ENCODE peak calls at places on chromosome 3, in ten cellular contexts. One of them, this sample, is unnamed.

GRCh38 chr3:42290966-42291714 is 25.2 kb upstream of the CCK start:
- DNase-seq in neural crest cell: no peak
- DNase-seq in A549: no peak
- DNase-seq in heart left ventricle: no peak
- DNase-seq in cardiac fibroblast: no peak
- DNase-seq in endothelial cell: no peak
- DNase-seq in foreskin keratinocyte: no peak
- DNase-seq in foreskin fibroblast: no peak
- DNase-seq in tibial artery: no peak
- DNase-seq in fibroblast of the aortic adventitia: no peak
- DNase-seq in this sample: no peak

GRCh38 chr3:175512700-175513099 is 653.6 kb downstream of the NAALADL2 start:
- DNase-seq in heart left ventricle: no peak
- DNase-seq in A549: no peak
- DNase-seq in neural crest cell: no peak
- DNase-seq in foreskin fibroblast: no peak
- DNase-seq in fibroblast of the aortic adventitia: no peak
- DNase-seq in cardiac fibroblast: no peak
- DNase-seq in foreskin keratinocyte: no peak
- DNase-seq in tibial artery: no peak
- DNase-seq in endothelial cell: no peak
- DNase-seq in this sample: no peak

GRCh38 chr3:107850681-107851080 is 240.2 kb downstream of the CD47 start:
- DNase-seq in endothelial cell: no peak
- DNase-seq in A549: no peak
- DNase-seq in foreskin fibroblast: no peak
- DNase-seq in fibroblast of the aortic adventitia: no peak
- DNase-seq in heart left ventricle: no peak
- DNase-seq in tibial artery: no peak
- DNase-seq in neural crest cell: no peak
- DNase-seq in cardiac fibroblast: no peak
- DNase-seq in foreskin keratinocyte: no peak
- DNase-seq in this sample: no peak

GRCh38 chr3:17742837-17743659 is 617 bp upstream of the TBC1D5 start:
- DNase-seq in neural crest cell: no peak
- DNase-seq in foreskin keratinocyte: no peak
- DNase-seq in A549: peak; percentile 92
- DNase-seq in fibroblast of the aortic adventitia: peak; percentile 98
- DNase-seq in tibial artery: no peak
- DNase-seq in endothelial cell: no peak
- DNase-seq in heart left ventricle: no peak
- DNase-seq in cardiac fibroblast: no peak
- DNase-seq in foreskin fibroblast: no peak
- DNase-seq in this sample: no peak

GRCh38 chr3:43996379-43997301 is 245.0 kb upstream of the TOPAZ1 start:
- DNase-seq in fibroblast of the aortic adventitia: peak; percentile 46
- DNase-seq in endothelial cell: peak; percentile 58
- DNase-seq in tibial artery: no peak
- DNase-seq in cardiac fibroblast: peak; percentile 22
- DNase-seq in foreskin fibroblast: peak; percentile 61
- DNase-seq in neural crest cell: peak; percentile 39
- DNase-seq in A549: peak; percentile 36
- DNase-seq in heart left ventricle: no peak
- DNase-seq in foreskin keratinocyte: peak; percentile 61
- DNase-seq in this sample: no peak

GRCh38 chr3:32392530-32393302 is 1.1 kb downstream of the CMTM7 start:
- DNase-seq in neural crest cell: no peak
- DNase-seq in heart left ventricle: peak; percentile 61
- DNase-seq in foreskin keratinocyte: no peak
- DNase-seq in foreskin fibroblast: peak; percentile 79
- DNase-seq in endothelial cell: no peak
- DNase-seq in cardiac fibroblast: peak; percentile 81
- DNase-seq in A549: peak; percentile 14
- DNase-seq in fibroblast of the aortic adventitia: peak; percentile 73
- DNase-seq in tibial artery: peak; percentile 64
- DNase-seq in this sample: no peak

GRCh38 chr3:53534996-53535395 is 40.6 kb downstream of the CACNA1D start:
- DNase-seq in neural crest cell: no peak
- DNase-seq in endothelial cell: no peak
- DNase-seq in fibroblast of the aortic adventitia: no peak
- DNase-seq in A549: no peak
- DNase-seq in foreskin keratinocyte: no peak
- DNase-seq in tibial artery: no peak
- DNase-seq in foreskin fibroblast: no peak
- DNase-seq in cardiac fibroblast: no peak
- DNase-seq in heart left ventricle: no peak
- DNase-seq in this sample: no peak

GRCh38 chr3:126995926-126996512 is 13.1 kb downstream of the PLXNA1 start:
- DNase-seq in foreskin keratinocyte: no peak
- DNase-seq in fibroblast of the aortic adventitia: no peak
- DNase-seq in heart left ventricle: no peak
- DNase-seq in neural crest cell: no peak
- DNase-seq in endothelial cell: no peak
- DNase-seq in cardiac fibroblast: no peak
- DNase-seq in tibial artery: no peak
- DNase-seq in foreskin fibroblast: no peak
- DNase-seq in A549: no peak
- DNase-seq in this sample: no peak

GRCh38 chr3:101043687-101044078 is 50.5 kb upstream of the ABI3BP start:
- DNase-seq in tibial artery: no peak
- DNase-seq in foreskin keratinocyte: no peak
- DNase-seq in A549: no peak
- DNase-seq in heart left ventricle: no peak
- DNase-seq in endothelial cell: no peak
- DNase-seq in cardiac fibroblast: no peak
- DNase-seq in foreskin fibroblast: no peak
- DNase-seq in neural crest cell: no peak
- DNase-seq in fibroblast of the aortic adventitia: no peak
- DNase-seq in this sample: no peak

GRCh38 chr3:12545473-12545791 is at the start of gene MKRN2OS:
- DNase-seq in fibroblast of the aortic adventitia: no peak
- DNase-seq in neural crest cell: no peak
- DNase-seq in endothelial cell: no peak
- DNase-seq in foreskin fibroblast: no peak
- DNase-seq in foreskin keratinocyte: peak; percentile 92
- DNase-seq in heart left ventricle: no peak
- DNase-seq in cardiac fibroblast: no peak
- DNase-seq in tibial artery: no peak
- DNase-seq in A549: no peak
- DNase-seq in this sample: peak; percentile 18

GRCh38 chr3:12544652-12545472 is 437 bp downstream of the MKRN2OS start:
- DNase-seq in tibial artery: no peak
- DNase-seq in foreskin fibroblast: no peak
- DNase-seq in endothelial cell: no peak
- DNase-seq in neural crest cell: no peak
- DNase-seq in cardiac fibroblast: no peak
- DNase-seq in heart left ventricle: no peak
- DNase-seq in fibroblast of the aortic adventitia: no peak
- DNase-seq in foreskin keratinocyte: no peak
- DNase-seq in A549: no peak
- DNase-seq in this sample: no peak

GRCh38 chr3:12536423-12536822 is 8.9 kb downstream of the MKRN2OS start:
- DNase-seq in endothelial cell: no peak
- DNase-seq in foreskin keratinocyte: no peak
- DNase-seq in foreskin fibroblast: no peak
- DNase-seq in cardiac fibroblast: peak; percentile 44
- DNase-seq in heart left ventricle: no peak
- DNase-seq in tibial artery: no peak
- DNase-seq in A549: no peak
- DNase-seq in neural crest cell: no peak
- DNase-seq in fibroblast of the aortic adventitia: peak; percentile 22
- DNase-seq in this sample: no peak

DNA sequence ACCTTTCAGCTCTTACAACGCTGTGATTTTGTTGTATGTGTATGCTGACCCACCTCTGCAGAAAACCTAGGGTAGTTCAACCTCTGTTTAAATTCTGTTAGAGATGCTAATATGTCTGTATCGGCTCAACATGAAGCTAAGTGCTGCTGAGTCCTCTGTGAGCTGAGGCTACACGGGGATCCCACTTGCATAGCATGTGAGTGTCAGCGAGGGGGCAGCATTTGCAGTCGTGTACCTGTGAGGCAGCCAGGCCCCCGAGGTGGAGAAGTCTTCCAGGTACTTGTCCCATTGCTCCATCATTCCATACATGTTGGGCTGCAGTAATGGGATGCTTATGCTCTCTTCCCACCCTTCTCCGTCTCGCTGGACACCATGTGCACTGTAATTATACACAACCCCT is 3.7 kb downstream of the MKRN2OS start:
- DNase-seq in cardiac fibroblast: no peak
- DNase-seq in endothelial cell: no peak
- DNase-seq in foreskin fibroblast: no peak
- DNase-seq in neural crest cell: no peak
- DNase-seq in fibroblast of the aortic adventitia: no peak
- DNase-seq in A549: no peak
- DNase-seq in heart left ventricle: no peak
- DNase-seq in tibial artery: no peak
- DNase-seq in foreskin keratinocyte: no peak
- DNase-seq in this sample: no peak
- TF ChIP-seq CTCF in cardiac fibroblast: peak; percentile 33
- TF ChIP-seq CTCF in endothelial cell: no peak
- TF ChIP-seq CTCF in foreskin fibroblast: no peak
- TF ChIP-seq CTCF in neural crest cell: peak; percentile 28
- TF ChIP-seq CTCF in fibroblast of the aortic adventitia: peak; percentile 5
- TF ChIP-seq CTCF in A549: no peak
- TF ChIP-seq CTCF in heart left ventricle: no peak
- TF ChIP-seq CTCF in tibial artery: no peak
- TF ChIP-seq CTCF in foreskin keratinocyte: peak; percentile 48
- TF ChIP-seq CTCF in this sample: peak; percentile 52

DNA sequence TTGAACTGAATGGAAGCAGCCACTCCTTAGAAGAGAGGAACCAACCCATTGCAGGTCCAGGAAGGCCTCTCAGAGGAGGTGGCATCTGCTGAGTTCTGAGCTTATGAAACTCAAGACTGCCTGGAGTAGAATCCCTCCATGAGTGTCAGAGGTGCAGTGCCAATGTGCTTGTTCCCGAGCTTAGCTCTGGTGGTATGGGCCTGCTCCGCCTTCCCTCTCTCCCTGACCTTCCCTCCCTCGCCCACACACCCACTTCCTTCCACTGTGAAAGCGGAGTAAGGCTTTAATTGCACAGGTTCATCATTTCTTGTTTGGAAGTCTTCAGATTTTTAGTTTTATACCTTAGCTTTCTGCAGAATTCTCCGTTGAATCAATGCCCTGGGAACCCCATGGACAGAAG is 208.0 kb upstream of the BHLHE40 start:
- DNase-seq in cardiac fibroblast: no peak
- DNase-seq in foreskin fibroblast: no peak
- DNase-seq in endothelial cell: no peak
- DNase-seq in heart left ventricle: no peak
- DNase-seq in tibial artery: no peak
- DNase-seq in A549: no peak
- DNase-seq in neural crest cell: no peak
- DNase-seq in foreskin keratinocyte: no peak
- DNase-seq in fibroblast of the aortic adventitia: no peak
- DNase-seq in this sample: no peak
- TF ChIP-seq CTCF in cardiac fibroblast: no peak
- TF ChIP-seq CTCF in foreskin fibroblast: no peak
- TF ChIP-seq CTCF in endothelial cell: no peak
- TF ChIP-seq CTCF in heart left ventricle: no peak
- TF ChIP-seq CTCF in tibial artery: no peak
- TF ChIP-seq CTCF in A549: no peak
- TF ChIP-seq CTCF in neural crest cell: no peak
- TF ChIP-seq CTCF in foreskin keratinocyte: no peak
- TF ChIP-seq CTCF in fibroblast of the aortic adventitia: no peak
- TF ChIP-seq CTCF in this sample: no peak

DNA sequence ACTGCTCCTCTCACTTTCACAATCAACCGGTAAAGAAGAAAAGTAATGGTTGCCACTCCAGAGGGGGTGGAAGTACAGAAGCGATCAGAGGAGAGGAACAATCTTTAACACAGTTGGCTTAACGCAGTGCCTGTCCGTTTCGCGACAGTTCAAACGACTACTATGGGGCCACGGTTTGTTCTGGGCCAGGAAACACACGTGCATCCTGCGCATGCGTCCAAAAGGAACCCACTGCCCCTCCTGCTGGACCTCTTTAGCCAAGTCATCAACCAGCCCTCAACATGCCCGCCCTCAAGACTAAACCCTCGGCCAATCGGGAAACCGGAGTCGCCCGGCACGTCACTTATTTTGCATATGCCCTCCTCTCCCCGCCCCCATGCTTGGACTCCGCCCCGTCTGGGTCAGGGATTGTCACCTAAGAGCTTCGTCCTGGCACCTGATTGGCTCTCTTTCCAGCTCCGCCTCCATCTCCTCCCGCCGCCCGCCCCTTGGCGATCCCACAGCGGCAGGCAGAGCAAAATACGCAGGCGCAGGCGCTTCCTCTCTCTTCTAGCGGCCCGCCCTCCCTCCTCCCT is 345 bp upstream of the CDV3 start:
- DNase-seq in foreskin fibroblast: peak; percentile 100
- DNase-seq in neural crest cell: peak; percentile 99
- DNase-seq in heart left ventricle: peak; percentile 100
- DNase-seq in tibial artery: peak; percentile 100
- DNase-seq in fibroblast of the aortic adventitia: peak; percentile 100
- DNase-seq in endothelial cell: peak; percentile 99
- DNase-seq in foreskin keratinocyte: peak; percentile 100
- DNase-seq in A549: peak; percentile 74
- DNase-seq in cardiac fibroblast: peak; percentile 100
- DNase-seq in this sample: peak; percentile 100
- TF ChIP-seq CTCF in foreskin fibroblast: no peak
- TF ChIP-seq CTCF in neural crest cell: no peak
- TF ChIP-seq CTCF in heart left ventricle: peak; percentile 10
- TF ChIP-seq CTCF in tibial artery: peak; percentile 36
- TF ChIP-seq CTCF in fibroblast of the aortic adventitia: peak; percentile 22
- TF ChIP-seq CTCF in endothelial cell: no peak
- TF ChIP-seq CTCF in foreskin keratinocyte: peak; percentile 43
- TF ChIP-seq CTCF in A549: no peak
- TF ChIP-seq CTCF in cardiac fibroblast: peak; percentile 25
- TF ChIP-seq CTCF in this sample: peak; percentile 29

GRCh38 chr3:128917291-128917690 is 37.9 kb downstream of the ACAD9 start:
- DNase-seq in heart left ventricle: no peak
- DNase-seq in A549: no peak
- DNase-seq in neural crest cell: no peak
- DNase-seq in tibial artery: no peak
- DNase-seq in endothelial cell: no peak
- DNase-seq in foreskin keratinocyte: no peak
- DNase-seq in fibroblast of the aortic adventitia: no peak
- DNase-seq in cardiac fibroblast: peak; percentile 13
- DNase-seq in foreskin fibroblast: no peak
- DNase-seq in this sample: no peak
- TF ChIP-seq CTCF in heart left ventricle: peak; percentile 21
- TF ChIP-seq CTCF in A549: no peak
- TF ChIP-seq CTCF in neural crest cell: no peak
- TF ChIP-seq CTCF in tibial artery: no peak
- TF ChIP-seq CTCF in endothelial cell: no peak
- TF ChIP-seq CTCF in foreskin keratinocyte: peak; percentile 16
- TF ChIP-seq CTCF in fibroblast of the aortic adventitia: no peak
- TF ChIP-seq CTCF in cardiac fibroblast: no peak
- TF ChIP-seq CTCF in foreskin fibroblast: no peak
- TF ChIP-seq CTCF in this sample: no peak

GRCh38 chr3:62211675-62212429 is 161.5 kb downstream of the FEZF2 start:
- DNase-seq in cardiac fibroblast: no peak
- DNase-seq in endothelial cell: no peak
- DNase-seq in neural crest cell: no peak
- DNase-seq in fibroblast of the aortic adventitia: no peak
- DNase-seq in foreskin fibroblast: no peak
- DNase-seq in A549: peak; percentile 3
- DNase-seq in heart left ventricle: no peak
- DNase-seq in tibial artery: no peak
- DNase-seq in foreskin keratinocyte: peak; percentile 1
- DNase-seq in this sample: no peak
- TF ChIP-seq CTCF in cardiac fibroblast: no peak
- TF ChIP-seq CTCF in endothelial cell: no peak
- TF ChIP-seq CTCF in neural crest cell: peak; percentile 30
- TF ChIP-seq CTCF in fibroblast of the aortic adventitia: no peak
- TF ChIP-seq CTCF in foreskin fibroblast: peak; percentile 17
- TF ChIP-seq CTCF in A549: no peak
- TF ChIP-seq CTCF in heart left ventricle: no peak
- TF ChIP-seq CTCF in tibial artery: peak; percentile 18
- TF ChIP-seq CTCF in foreskin keratinocyte: peak; percentile 23
- TF ChIP-seq CTCF in this sample: peak; percentile 15

GRCh38 chr3:129651316-129652202 is 45.1 kb upstream of the PLXND1 start:
- DNase-seq in foreskin keratinocyte: peak; percentile 93
- DNase-seq in endothelial cell: no peak
- DNase-seq in tibial artery: no peak
- DNase-seq in cardiac fibroblast: peak; percentile 75
- DNase-seq in heart left ventricle: no peak
- DNase-seq in fibroblast of the aortic adventitia: peak; percentile 80
- DNase-seq in foreskin fibroblast: peak; percentile 79
- DNase-seq in A549: peak; percentile 53
- DNase-seq in neural crest cell: no peak
- DNase-seq in this sample: no peak
- TF ChIP-seq CTCF in foreskin keratinocyte: peak; percentile 26
- TF ChIP-seq CTCF in endothelial cell: no peak
- TF ChIP-seq CTCF in tibial artery: no peak
- TF ChIP-seq CTCF in cardiac fibroblast: no peak
- TF ChIP-seq CTCF in heart left ventricle: no peak
- TF ChIP-seq CTCF in fibroblast of the aortic adventitia: no peak
- TF ChIP-seq CTCF in foreskin fibroblast: no peak
- TF ChIP-seq CTCF in A549: peak; percentile 26
- TF ChIP-seq CTCF in neural crest cell: no peak
- TF ChIP-seq CTCF in this sample: no peak